ENCODE peak calls at places on chromosomes 12 and 14, in four cellular contexts. P is heart left ventricle, L is GM12878, A is stomach. F is an unnamed sample.

GRCh38 chr14:34038358-34039057 is 87.6 kb upstream of the EGLN3 start:
- DNase-seq in P (no peak), L (no peak), A (no peak), F (no peak)

GRCh38 chr14:49769581-49770211 is 1.7 kb downstream of the KLHDC2 start:
- DNase-seq in P (no peak), L (no peak), A (no peak), F (no peak)

GRCh38 chr12:87217486-87217885 is 811.7 kb downstream of the C12orf50 start:
- DNase-seq in P (no peak), L (no peak), A (no peak), F (no peak)

GRCh38 chr12:110426300-110426910 is 22.9 kb upstream of the ANAPC7 start:
- DNase-seq in P (no peak), L (no peak), A (no peak), F (no peak)

GRCh38 chr14:50551877-50552276 is 8.1 kb upstream of the ATL1 start:
- DNase-seq in P (no peak), L (no peak), A (no peak), F (no peak)

GRCh38 chr12:89091293-89091841 is 260.9 kb downstream of the DUSP6 start:
- DNase-seq in P (no peak), L (no peak), A (no peak), F (no peak)

GRCh38 chr12:57868870-57869609 is 22.5 kb upstream of the CTDSP2 start:
- DNase-seq in P (peak), L (no peak), A (no peak), F (no peak)

GRCh38 chr14:100067971-100068959 is 3.0 kb downstream of the EVL start:
- DNase-seq in P (peak), L (peak), A (peak), F (no peak)

GRCh38 chr12:75656650-75657049 is 145.2 kb upstream of the KRR1 start:
- DNase-seq in P (no peak), L (no peak), A (no peak), F (no peak)

GRCh38 chr14:54976316-54976715 is 50.6 kb downstream of the WDHD1 start:
- DNase-seq in P (no peak), L (no peak), A (no peak), F (no peak)

GRCh38 chr14:38311655-38312054 is 55.8 kb upstream of the CLEC14A start:
- DNase-seq in P (no peak), L (no peak), A (no peak), F (no peak)

GRCh38 chr14:38108681-38109080 is 99.0 kb upstream of the SSTR1 start:
- DNase-seq in P (no peak), L (no peak), A (no peak), F (no peak)

GRCh38 chr14:24816929-24817637 is 183.1 kb upstream of the GZMB start:
- DNase-seq in P (peak), L (no peak), A (no peak), F (peak)
- TF ChIP-seq CTCF in P (no peak), L (no peak), A (no peak), F (no peak)

DNA sequence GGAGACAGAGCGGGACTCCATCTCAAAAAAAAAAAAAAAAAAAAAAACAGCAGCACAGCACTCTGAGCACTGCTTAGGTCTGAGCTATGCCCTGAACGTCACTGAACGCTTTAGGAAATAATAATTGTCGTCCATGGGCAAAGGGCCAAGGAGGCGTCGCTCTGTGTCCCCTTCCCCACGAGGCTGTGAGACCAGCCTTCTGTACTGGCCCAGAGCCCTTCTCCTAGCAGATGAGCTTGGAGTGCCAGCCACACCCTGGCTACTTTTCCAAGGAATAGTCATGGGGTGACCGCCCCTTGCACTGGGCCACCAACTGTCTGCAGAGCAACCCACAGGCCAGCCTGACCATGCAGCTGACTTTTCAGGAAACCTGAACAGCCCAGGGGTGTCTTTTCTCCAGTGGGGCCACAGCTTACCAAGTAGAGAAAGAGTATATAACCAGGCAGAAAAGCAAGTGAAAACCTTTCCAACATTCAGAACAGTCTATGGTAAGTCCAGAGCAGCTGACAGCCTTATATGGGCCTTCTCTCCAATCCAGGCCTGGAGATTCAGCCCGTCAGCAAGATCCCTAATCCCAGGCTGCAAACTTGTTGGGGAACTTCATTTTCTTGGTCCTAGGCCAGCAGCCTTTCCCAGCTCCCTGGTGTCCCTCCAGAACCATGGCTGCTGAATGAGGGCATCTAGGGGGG is 28.5 kb downstream of the CD9 start:
- DNase-seq in P (peak), L (no peak), A (no peak), F (no peak)
- TF ChIP-seq POLR2A in P (no peak), L (no peak), A (no peak), F (no peak)

DNA sequence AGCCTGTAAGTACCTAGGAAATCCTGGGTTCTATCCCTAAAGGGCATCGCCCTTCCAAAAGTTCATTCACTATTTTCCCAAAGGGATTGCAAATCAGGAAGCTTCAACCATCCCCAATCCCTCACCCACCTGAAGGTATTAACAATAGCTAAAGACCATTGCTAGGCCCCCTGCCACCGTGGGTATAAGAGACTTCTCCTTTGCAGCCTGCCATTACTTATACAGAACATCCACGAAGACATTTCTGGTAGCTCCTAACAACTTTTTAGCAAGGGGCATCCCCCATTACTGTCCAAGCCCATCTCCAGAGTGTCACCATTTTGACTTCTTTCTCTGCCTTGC is 384 bp upstream of the SMUG1 start:
- DNase-seq in P (no peak), L (no peak), A (no peak), F (no peak)
- H3K4me3 ChIP-seq in P (peak), L (peak), A (peak), F (no peak)

DNA sequence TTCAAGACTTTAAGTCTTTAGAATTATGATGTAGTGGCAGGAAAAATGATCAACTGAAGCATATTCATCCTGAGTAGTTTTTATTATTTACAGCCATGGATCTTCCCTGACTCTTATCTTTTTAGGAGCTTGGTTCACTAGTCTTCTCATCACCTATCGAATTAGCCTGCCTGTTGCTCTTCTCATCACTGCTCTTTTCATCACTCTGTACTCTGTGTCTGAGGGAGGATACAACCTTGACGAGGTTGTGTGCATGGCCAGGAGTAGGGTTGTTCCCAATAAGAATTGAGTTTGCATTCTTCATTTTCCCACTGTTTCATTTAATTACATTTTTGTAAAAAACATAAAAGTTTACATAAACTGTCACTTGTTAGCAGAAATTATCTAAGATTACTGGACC is 441.8 kb downstream of the BTG1 start:
- DNase-seq in P (no peak), L (no peak), A (no peak), F (no peak)
- TF ChIP-seq CTCF in P (no peak), L (no peak), A (no peak), F (no peak)

GRCh38 chr12:121795029-121795977 is 1.8 kb upstream of the RHOF start:
- DNase-seq in P (peak), L (no peak), A (peak), F (peak)
- TF ChIP-seq POLR2A in P (no peak), L (peak), A (no peak), F (no peak)

DNA sequence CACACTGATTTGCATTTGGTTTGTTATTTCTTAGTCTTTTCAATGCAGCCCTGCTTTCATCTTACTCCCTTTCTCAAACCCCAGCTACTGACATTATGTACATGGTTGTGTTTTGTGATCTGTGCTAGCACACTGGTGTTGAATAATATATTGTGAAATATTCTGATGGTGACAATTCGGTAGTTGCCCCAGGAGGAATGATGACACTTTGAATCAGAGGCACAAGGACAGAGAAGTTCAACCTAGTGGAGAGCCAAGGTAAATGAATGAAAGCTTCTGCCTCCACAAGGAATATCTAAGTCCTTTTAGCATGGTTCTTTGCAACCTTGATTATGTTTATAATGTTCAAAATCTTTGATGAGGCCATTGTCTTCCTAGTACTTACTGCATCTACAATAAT is 159.9 kb downstream of the PDE3A start:
- DNase-seq in P (no peak), L (no peak), A (no peak), F (no peak)
- H3K4me3 ChIP-seq in P (no peak), L (no peak), A (no peak), F (no peak)

GRCh38 chr12:4566474-4566873 is 4.5 kb downstream of the DYRK4 start:
- DNase-seq in P (no peak), L (no peak), A (no peak), F (no peak)
- TF ChIP-seq CTCF in P (no peak), L (no peak), A (no peak), F (no peak)